ENCODE peak calls at places on chromosomes 2 and 18, in ten cellular contexts. One of them, this sample, is unnamed.

GRCh38 chr2:231521-232185 is 32.2 kb downstream of the SH3YL1 start:
- DNase-seq in heart right ventricle: no peak
- DNase-seq in upper lobe of right lung: no peak
- DNase-seq in body of pancreas: no peak
- DNase-seq in prostate gland: no peak
- DNase-seq in testis: no peak
- DNase-seq in small intestine: no peak
- DNase-seq in cardiac fibroblast: no peak
- DNase-seq in pancreas: no peak
- DNase-seq in WERI-Rb-1: no peak
- DNase-seq in this sample: no peak

GRCh38 chr2:96771792-96772618 is 11.3 kb downstream of the CNNM4 start:
- DNase-seq in testis: no peak
- DNase-seq in heart right ventricle: no peak
- DNase-seq in cardiac fibroblast: no peak
- DNase-seq in body of pancreas: peak
- DNase-seq in prostate gland: peak
- DNase-seq in pancreas: no peak
- DNase-seq in WERI-Rb-1: no peak
- DNase-seq in small intestine: peak
- DNase-seq in upper lobe of right lung: peak
- DNase-seq in this sample: peak

GRCh38 chr2:150207979-150208378 is 279.5 kb downstream of the RND3 start:
- DNase-seq in pancreas: no peak
- DNase-seq in WERI-Rb-1: no peak
- DNase-seq in small intestine: no peak
- DNase-seq in prostate gland: no peak
- DNase-seq in upper lobe of right lung: no peak
- DNase-seq in cardiac fibroblast: no peak
- DNase-seq in testis: no peak
- DNase-seq in body of pancreas: no peak
- DNase-seq in heart right ventricle: no peak
- DNase-seq in this sample: no peak

GRCh38 chr2:72037322-72037721 is 110.3 kb downstream of the CYP26B1 start:
- DNase-seq in cardiac fibroblast: no peak
- DNase-seq in body of pancreas: no peak
- DNase-seq in WERI-Rb-1: no peak
- DNase-seq in small intestine: no peak
- DNase-seq in testis: no peak
- DNase-seq in prostate gland: no peak
- DNase-seq in upper lobe of right lung: peak
- DNase-seq in pancreas: no peak
- DNase-seq in heart right ventricle: no peak
- DNase-seq in this sample: peak

GRCh38 chr2:21814588-21815192 is 690.9 kb downstream of the TDRD15 start:
- DNase-seq in heart right ventricle: no peak
- DNase-seq in prostate gland: no peak
- DNase-seq in body of pancreas: no peak
- DNase-seq in upper lobe of right lung: no peak
- DNase-seq in testis: no peak
- DNase-seq in WERI-Rb-1: no peak
- DNase-seq in pancreas: no peak
- DNase-seq in small intestine: no peak
- DNase-seq in cardiac fibroblast: no peak
- DNase-seq in this sample: no peak

GRCh38 chr2:9230881-9231280 is 24.3 kb downstream of the ASAP2 start:
- DNase-seq in body of pancreas: peak
- DNase-seq in testis: no peak
- DNase-seq in cardiac fibroblast: no peak
- DNase-seq in pancreas: no peak
- DNase-seq in upper lobe of right lung: no peak
- DNase-seq in prostate gland: no peak
- DNase-seq in small intestine: no peak
- DNase-seq in WERI-Rb-1: no peak
- DNase-seq in heart right ventricle: no peak
- DNase-seq in this sample: no peak

GRCh38 chr2:226183550-226183949 is 616.1 kb downstream of the IRS1 start:
- DNase-seq in upper lobe of right lung: no peak
- DNase-seq in small intestine: no peak
- DNase-seq in testis: no peak
- DNase-seq in WERI-Rb-1: no peak
- DNase-seq in body of pancreas: no peak
- DNase-seq in cardiac fibroblast: peak
- DNase-seq in pancreas: no peak
- DNase-seq in heart right ventricle: no peak
- DNase-seq in prostate gland: no peak
- DNase-seq in this sample: no peak

GRCh38 chr2:217393585-217394032 is 533.7 kb upstream of the TNP1 start:
- DNase-seq in pancreas: no peak
- DNase-seq in WERI-Rb-1: no peak
- DNase-seq in upper lobe of right lung: no peak
- DNase-seq in small intestine: no peak
- DNase-seq in prostate gland: peak
- DNase-seq in body of pancreas: peak
- DNase-seq in testis: peak
- DNase-seq in heart right ventricle: peak
- DNase-seq in cardiac fibroblast: peak
- DNase-seq in this sample: no peak

GRCh38 chr2:98468621-98469236 is 24.1 kb downstream of the INPP4A start:
- DNase-seq in body of pancreas: no peak
- DNase-seq in upper lobe of right lung: no peak
- DNase-seq in pancreas: no peak
- DNase-seq in cardiac fibroblast: no peak
- DNase-seq in prostate gland: no peak
- DNase-seq in heart right ventricle: no peak
- DNase-seq in WERI-Rb-1: no peak
- DNase-seq in small intestine: no peak
- DNase-seq in testis: no peak
- DNase-seq in this sample: no peak

GRCh38 chr2:238254095-238254494 is 14.3 kb upstream of the HES6 start:
- DNase-seq in pancreas: no peak
- DNase-seq in WERI-Rb-1: no peak
- DNase-seq in body of pancreas: no peak
- DNase-seq in upper lobe of right lung: no peak
- DNase-seq in small intestine: no peak
- DNase-seq in testis: no peak
- DNase-seq in heart right ventricle: peak
- DNase-seq in prostate gland: no peak
- DNase-seq in cardiac fibroblast: no peak
- DNase-seq in this sample: no peak

GRCh38 chr2:231930601-231931281 is 4.5 kb upstream of the NPPC start:
- DNase-seq in upper lobe of right lung: no peak
- DNase-seq in pancreas: no peak
- DNase-seq in body of pancreas: no peak
- DNase-seq in heart right ventricle: peak
- DNase-seq in cardiac fibroblast: peak
- DNase-seq in testis: peak
- DNase-seq in prostate gland: no peak
- DNase-seq in small intestine: no peak
- DNase-seq in WERI-Rb-1: peak
- DNase-seq in this sample: no peak

GRCh38 chr2:41957431-41957830 is 90.4 kb upstream of the PKDCC start:
- DNase-seq in WERI-Rb-1: no peak
- DNase-seq in prostate gland: no peak
- DNase-seq in heart right ventricle: no peak
- DNase-seq in pancreas: no peak
- DNase-seq in small intestine: no peak
- DNase-seq in upper lobe of right lung: no peak
- DNase-seq in body of pancreas: no peak
- DNase-seq in testis: no peak
- DNase-seq in cardiac fibroblast: no peak
- DNase-seq in this sample: no peak

GRCh38 chr2:171482877-171483276 is 39.4 kb upstream of the CYBRD1 start:
- DNase-seq in cardiac fibroblast: no peak
- DNase-seq in testis: no peak
- DNase-seq in upper lobe of right lung: no peak
- DNase-seq in WERI-Rb-1: no peak
- DNase-seq in pancreas: no peak
- DNase-seq in body of pancreas: no peak
- DNase-seq in heart right ventricle: no peak
- DNase-seq in small intestine: no peak
- DNase-seq in prostate gland: no peak
- DNase-seq in this sample: no peak

GRCh38 chr2:161041356-161041755 is 118.9 kb upstream of the TANK start:
- DNase-seq in body of pancreas: no peak
- DNase-seq in heart right ventricle: no peak
- DNase-seq in WERI-Rb-1: no peak
- DNase-seq in small intestine: no peak
- DNase-seq in cardiac fibroblast: no peak
- DNase-seq in upper lobe of right lung: no peak
- DNase-seq in pancreas: no peak
- DNase-seq in testis: no peak
- DNase-seq in prostate gland: no peak
- DNase-seq in this sample: no peak

GRCh38 chr18:24103622-24104021 is 35.2 kb upstream of the CABYR start:
- DNase-seq in WERI-Rb-1: no peak
- DNase-seq in body of pancreas: no peak
- DNase-seq in testis: no peak
- DNase-seq in pancreas: no peak
- DNase-seq in upper lobe of right lung: no peak
- DNase-seq in prostate gland: no peak
- DNase-seq in small intestine: no peak
- DNase-seq in heart right ventricle: no peak
- DNase-seq in cardiac fibroblast: no peak
- DNase-seq in this sample: no peak

GRCh38 chr2:70789304-70790078 is 952 bp downstream of the FIGLA start:
- DNase-seq in prostate gland: peak
- DNase-seq in cardiac fibroblast: peak
- DNase-seq in testis: peak
- DNase-seq in upper lobe of right lung: peak
- DNase-seq in WERI-Rb-1: peak
- DNase-seq in pancreas: peak
- DNase-seq in heart right ventricle: peak
- DNase-seq in body of pancreas: peak
- DNase-seq in small intestine: peak
- DNase-seq in this sample: peak

GRCh38 chr18:9947248-9947647 is 33.4 kb downstream of the VAPA start:
- DNase-seq in body of pancreas: no peak
- DNase-seq in cardiac fibroblast: peak
- DNase-seq in upper lobe of right lung: no peak
- DNase-seq in small intestine: no peak
- DNase-seq in pancreas: no peak
- DNase-seq in heart right ventricle: no peak
- DNase-seq in testis: no peak
- DNase-seq in WERI-Rb-1: no peak
- DNase-seq in prostate gland: no peak
- DNase-seq in this sample: no peak

GRCh38 chr2:217559084-217559483 is 443.7 kb downstream of the TNS1 start:
- DNase-seq in WERI-Rb-1: no peak
- DNase-seq in upper lobe of right lung: no peak
- DNase-seq in small intestine: no peak
- DNase-seq in prostate gland: no peak
- DNase-seq in body of pancreas: no peak
- DNase-seq in cardiac fibroblast: no peak
- DNase-seq in heart right ventricle: no peak
- DNase-seq in pancreas: no peak
- DNase-seq in testis: no peak
- DNase-seq in this sample: no peak

GRCh38 chr2:10310489-10310888 is 7.8 kb downstream of the HPCAL1 start:
- DNase-seq in upper lobe of right lung: no peak
- DNase-seq in small intestine: no peak
- DNase-seq in testis: no peak
- DNase-seq in WERI-Rb-1: no peak
- DNase-seq in body of pancreas: no peak
- DNase-seq in cardiac fibroblast: no peak
- DNase-seq in prostate gland: no peak
- DNase-seq in pancreas: no peak
- DNase-seq in heart right ventricle: no peak
- DNase-seq in this sample: no peak

DNA sequence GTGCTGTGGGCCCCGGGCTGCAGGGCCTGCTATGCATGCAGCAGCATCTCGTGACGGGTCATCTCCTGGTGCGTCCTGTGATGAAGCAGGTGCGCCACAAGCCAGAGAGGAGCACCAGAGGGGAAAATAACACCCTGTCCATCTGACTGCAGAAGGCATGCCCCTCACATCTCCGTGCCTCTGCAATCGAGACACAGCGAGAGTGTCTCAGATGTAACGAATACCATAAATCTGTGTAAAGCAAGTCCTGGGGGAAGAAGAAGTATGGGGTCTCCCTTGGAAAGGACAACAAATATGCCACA is 137.5 kb downstream of the PTGR3 start:
- DNase-seq in prostate gland: no peak
- DNase-seq in heart right ventricle: no peak
- DNase-seq in small intestine: no peak
- DNase-seq in upper lobe of right lung: peak
- DNase-seq in testis: no peak
- DNase-seq in pancreas: no peak
- DNase-seq in cardiac fibroblast: no peak
- DNase-seq in body of pancreas: no peak
- DNase-seq in WERI-Rb-1: no peak
- DNase-seq in this sample: no peak
- H3K4me3 ChIP-seq in prostate gland: no peak
- H3K4me3 ChIP-seq in heart right ventricle: peak
- H3K4me3 ChIP-seq in small intestine: no peak
- H3K4me3 ChIP-seq in upper lobe of right lung: peak
- H3K4me3 ChIP-seq in testis: no peak
- H3K4me3 ChIP-seq in pancreas: no peak
- H3K4me3 ChIP-seq in cardiac fibroblast: no peak
- H3K4me3 ChIP-seq in body of pancreas: no peak
- H3K4me3 ChIP-seq in WERI-Rb-1: no peak
- H3K4me3 ChIP-seq in this sample: no peak

GRCh38 chr2:67694464-67694863 is 297.3 kb downstream of the ETAA1 start:
- DNase-seq in small intestine: no peak
- DNase-seq in WERI-Rb-1: no peak
- DNase-seq in upper lobe of right lung: peak
- DNase-seq in heart right ventricle: no peak
- DNase-seq in prostate gland: no peak
- DNase-seq in pancreas: peak
- DNase-seq in cardiac fibroblast: no peak
- DNase-seq in testis: peak
- DNase-seq in body of pancreas: no peak
- DNase-seq in this sample: no peak
- H3K4me3 ChIP-seq in small intestine: no peak
- H3K4me3 ChIP-seq in WERI-Rb-1: no peak
- H3K4me3 ChIP-seq in upper lobe of right lung: no peak
- H3K4me3 ChIP-seq in heart right ventricle: no peak
- H3K4me3 ChIP-seq in prostate gland: no peak
- H3K4me3 ChIP-seq in pancreas: no peak
- H3K4me3 ChIP-seq in cardiac fibroblast: no peak
- H3K4me3 ChIP-seq in testis: no peak
- H3K4me3 ChIP-seq in body of pancreas: no peak
- H3K4me3 ChIP-seq in this sample: peak

GRCh38 chr2:119800376-119800902 is 40.7 kb downstream of the PTPN4 start:
- DNase-seq in testis: no peak
- DNase-seq in WERI-Rb-1: no peak
- DNase-seq in body of pancreas: no peak
- DNase-seq in cardiac fibroblast: no peak
- DNase-seq in upper lobe of right lung: no peak
- DNase-seq in heart right ventricle: no peak
- DNase-seq in pancreas: no peak
- DNase-seq in small intestine: no peak
- DNase-seq in prostate gland: no peak
- DNase-seq in this sample: no peak
- H3K4me3 ChIP-seq in testis: no peak
- H3K4me3 ChIP-seq in WERI-Rb-1: no peak
- H3K4me3 ChIP-seq in body of pancreas: no peak
- H3K4me3 ChIP-seq in cardiac fibroblast: no peak
- H3K4me3 ChIP-seq in upper lobe of right lung: no peak
- H3K4me3 ChIP-seq in heart right ventricle: no peak
- H3K4me3 ChIP-seq in pancreas: no peak
- H3K4me3 ChIP-seq in small intestine: no peak
- H3K4me3 ChIP-seq in prostate gland: no peak
- H3K4me3 ChIP-seq in this sample: no peak

GRCh38 chr2:187553908-187554703 is at the start of gene TFPI:
- DNase-seq in prostate gland: no peak
- DNase-seq in body of pancreas: peak
- DNase-seq in cardiac fibroblast: peak
- DNase-seq in pancreas: no peak
- DNase-seq in testis: peak
- DNase-seq in WERI-Rb-1: no peak
- DNase-seq in small intestine: peak
- DNase-seq in heart right ventricle: no peak
- DNase-seq in upper lobe of right lung: no peak
- DNase-seq in this sample: no peak
- H3K4me3 ChIP-seq in prostate gland: peak
- H3K4me3 ChIP-seq in body of pancreas: peak
- H3K4me3 ChIP-seq in cardiac fibroblast: peak
- H3K4me3 ChIP-seq in pancreas: peak
- H3K4me3 ChIP-seq in testis: peak
- H3K4me3 ChIP-seq in WERI-Rb-1: no peak
- H3K4me3 ChIP-seq in small intestine: peak
- H3K4me3 ChIP-seq in heart right ventricle: peak
- H3K4me3 ChIP-seq in upper lobe of right lung: peak
- H3K4me3 ChIP-seq in this sample: no peak